ENCODE peak calls at places on chromosomes 2 and 18, in five cellular contexts. R is kidney epithelial cell, M is bronchial epithelial cell, S is esophagus squamous epithelium, A is fibroblast of mammary gland. U is an unnamed sample.

GRCh38 chr2:105582952-105583660 is 161.6 kb upstream of the NCK2 start:
- DNase-seq in R (no peak), M (peak), S (no peak), A (no peak), U (no peak)

GRCh38 chr2:98833172-98833916 is 102.4 kb upstream of the MGAT4A start:
- DNase-seq in A (no peak), S (no peak), R (no peak), M (no peak), U (no peak)

GRCh38 chr2:26570083-26570430 is 71.1 kb downstream of the CIB4 start:
- DNase-seq in S (no peak), R (no peak), A (no peak), M (no peak), U (no peak)

GRCh38 chr2:47069628-47070154 is 85.4 kb downstream of the STPG4 start:
- DNase-seq in A (no peak), M (peak), R (no peak), S (no peak), U (peak)

GRCh38 chr2:223563462-223563861 is 38.7 kb downstream of the SCG2 start:
- DNase-seq in R (peak), S (no peak), A (peak), M (peak), U (peak)

GRCh38 chr2:74556159-74556558 is 1.6 kb downstream of the DOK1 start:
- DNase-seq in S (no peak), R (no peak), M (no peak), A (no peak), U (no peak)

GRCh38 chr2:190535586-190535985 is 1.1 kb upstream of the NEMP2 start:
- DNase-seq in A (no peak), R (no peak), M (no peak), S (no peak), U (no peak)

GRCh38 chr2:230312638-230313037 is 14.4 kb upstream of the SP140L start:
- DNase-seq in R (no peak), S (no peak), A (peak), M (peak), U (peak)

GRCh38 chr2:161988589-161988988 is 85.4 kb downstream of the DPP4 start:
- DNase-seq in R (no peak), A (no peak), S (no peak), M (peak), U (no peak)

GRCh38 chr2:63287961-63288360 is 237.3 kb downstream of the OTX1 start:
- DNase-seq in R (no peak), A (no peak), S (no peak), M (no peak), U (no peak)

GRCh38 chr18:45197526-45197970 is 417.7 kb upstream of the SLC14A2 start:
- DNase-seq in S (no peak), R (peak), A (peak), M (peak), U (peak)

GRCh38 chr18:44128365-44128764 is 552.3 kb upstream of the SETBP1 start:
- DNase-seq in S (no peak), A (peak), R (no peak), M (peak), U (peak)

GRCh38 chr2:170425291-170425751 is 247.4 kb downstream of the MYO3B start:
- DNase-seq in A (peak), R (peak), S (no peak), M (peak), U (no peak)

GRCh38 chr2:170922683-170923494 is 6.2 kb upstream of the GORASP2 start:
- DNase-seq in R (no peak), A (no peak), M (no peak), S (no peak), U (no peak)

GRCh38 chr2:44515416-44515815 is 153.7 kb downstream of the CAMKMT start:
- DNase-seq in M (peak), A (peak), S (no peak), R (no peak), U (no peak)

GRCh38 chr2:193502363-193503035 is 1307.8 kb upstream of the TMEFF2 start:
- DNase-seq in A (no peak), M (no peak), R (no peak), S (no peak), U (no peak)

GRCh38 chr2:1818404-1818803 is 74.1 kb upstream of the PXDN start:
- DNase-seq in R (no peak), M (no peak), S (no peak), A (no peak), U (no peak)

GRCh38 chr2:127398239-127398590 is 10.4 kb upstream of the MAP3K2 start:
- DNase-seq in R (peak), M (peak), S (no peak), A (peak), U (peak)

GRCh38 chr2:226891780-226892590 is 56.1 kb downstream of the RHBDD1 start:
- DNase-seq in A (peak), M (peak), R (no peak), S (no peak), U (peak)

GRCh38 chr2:55986700-55987440 is 63.3 kb upstream of the EFEMP1 start:
- DNase-seq in S (no peak), M (no peak), A (peak), R (no peak), U (peak)

GRCh38 chr2:132681766-132682165 is 11.8 kb upstream of the LYPD1 start:
- DNase-seq in R (no peak), S (no peak), M (no peak), A (no peak), U (no peak)

GRCh38 chr2:62478093-62478580 is 27.9 kb downstream of the TMEM17 start:
- DNase-seq in S (no peak), A (peak), M (peak), R (no peak), U (no peak)

GRCh38 chr18:77054288-77054605 is 78.3 kb downstream of the MBP start:
- DNase-seq in A (no peak), S (no peak), M (no peak), R (no peak), U (no peak)

GRCh38 chr2:120347387-120348010 is 1.6 kb downstream of the INHBB start:
- DNase-seq in A (no peak), S (no peak), M (no peak), R (no peak), U (peak)
- H3K4me3 ChIP-seq in A (no peak), S (peak), M (no peak), R (no peak), U (no peak)

GRCh38 chr2:196966078-196966477 is 39.6 kb upstream of the PGAP1 start:
- DNase-seq in S (no peak), M (no peak), A (no peak), R (no peak), U (no peak)

GRCh38 chr2:196967126-196967525 is 40.6 kb upstream of the PGAP1 start:
- DNase-seq in A (peak), M (peak), R (no peak), S (no peak), U (peak)

GRCh38 chr2:196963961-196964360 is 37.5 kb upstream of the PGAP1 start:
- DNase-seq in M (peak), R (no peak), A (no peak), S (no peak), U (no peak)

GRCh38 chr2:196970089-196970488 is 43.6 kb upstream of the PGAP1 start:
- DNase-seq in S (no peak), M (no peak), R (no peak), A (peak), U (no peak)

GRCh38 chr2:196967775-196968174 is 41.3 kb upstream of the PGAP1 start:
- DNase-seq in A (no peak), M (no peak), S (no peak), R (no peak), U (no peak)
- H3K4me3 ChIP-seq in A (no peak), M (no peak), S (no peak), R (no peak), U (no peak)

DNA sequence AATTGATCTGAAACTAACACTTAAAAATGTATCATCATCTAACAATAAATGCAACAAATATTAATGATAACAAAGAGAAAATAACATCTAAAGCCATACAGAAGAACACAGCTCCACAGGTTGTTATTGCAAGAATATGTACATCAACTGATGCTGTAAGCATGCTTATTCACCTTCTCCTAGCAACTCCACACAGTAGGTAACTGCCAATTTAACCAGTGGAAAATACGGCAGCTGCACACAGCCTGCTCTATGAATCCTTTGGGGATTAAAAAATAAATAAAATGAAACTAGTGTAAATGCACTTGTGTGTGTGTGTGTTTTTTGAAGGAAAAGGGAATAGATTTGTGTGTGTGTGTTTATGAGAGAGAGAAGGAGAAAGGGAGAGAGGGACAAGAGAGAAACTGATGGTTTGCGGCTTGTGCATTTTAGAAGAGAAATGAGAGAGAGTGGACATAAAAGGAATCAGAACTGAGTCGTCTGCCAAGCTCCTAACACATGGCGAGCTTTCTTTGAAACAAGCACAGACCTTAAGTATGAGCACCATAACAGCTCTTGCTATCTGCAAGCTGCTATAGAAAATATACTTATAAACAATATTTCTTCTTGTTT is 96.2 kb upstream of the PDE1A start:
- DNase-seq in S (no peak), R (no peak), M (no peak), A (peak), U (peak)
- H3K4me3 ChIP-seq in S (peak), R (no peak), M (no peak), A (no peak), U (no peak)

GRCh38 chr18:26956894-26957293 is 91.4 kb upstream of the AQP4 start:
- DNase-seq in M (no peak), A (no peak), R (no peak), S (no peak), U (no peak)
- H3K4me3 ChIP-seq in M (no peak), A (no peak), R (no peak), S (no peak), U (no peak)

GRCh38 chr2:20231632-20232031 is 6.7 kb upstream of the SDC1 start:
- DNase-seq in A (peak), R (peak), S (no peak), M (peak), U (peak)

GRCh38 chr2:20232837-20233207 is 7.9 kb upstream of the SDC1 start:
- DNase-seq in R (no peak), A (no peak), M (peak), S (no peak), U (no peak)

GRCh38 chr2:20235655-20236302 is 10.8 kb upstream of the SDC1 start:
- DNase-seq in S (no peak), A (no peak), M (peak), R (no peak), U (no peak)

GRCh38 chr2:20231159-20231558 is 6.2 kb upstream of the SDC1 start:
- DNase-seq in S (no peak), A (no peak), R (no peak), M (no peak), U (no peak)

GRCh38 chr2:20236496-20236895 is 11.6 kb upstream of the SDC1 start:
- DNase-seq in M (peak), R (no peak), A (no peak), S (no peak), U (no peak)
- H3K4me3 ChIP-seq in M (no peak), R (no peak), A (no peak), S (no peak), U (no peak)

GRCh38 chr18:79395761-79396404 is at the start of gene NFATC1:
- DNase-seq in S (no peak), R (no peak), M (peak), A (peak), U (peak)
- H3K4me3 ChIP-seq in S (peak), R (peak), M (peak), A (peak), U (peak)

GRCh38 chr2:143182649-143183048 is 53.4 kb downstream of the ARHGAP15 start:
- DNase-seq in R (no peak), M (no peak), S (no peak), A (no peak), U (no peak)

GRCh38 chr2:143175435-143175834 is 46.2 kb downstream of the ARHGAP15 start:
- DNase-seq in A (no peak), R (no peak), S (no peak), M (no peak), U (no peak)

GRCh38 chr2:143181494-143181893 is 52.3 kb downstream of the ARHGAP15 start:
- DNase-seq in A (no peak), R (no peak), S (no peak), M (no peak), U (no peak)

GRCh38 chr2:143176606-143177005 is 47.4 kb downstream of the ARHGAP15 start:
- DNase-seq in M (no peak), A (no peak), S (no peak), R (no peak), U (no peak)

GRCh38 chr2:143177081-143177786 is 48.0 kb downstream of the ARHGAP15 start:
- DNase-seq in S (no peak), R (no peak), A (no peak), M (no peak), U (no peak)
- H3K4me3 ChIP-seq in S (peak), R (no peak), A (no peak), M (no peak), U (no peak)

GRCh38 chr2:241217320-241218031 is 29.0 kb downstream of the ANO7 start:
- DNase-seq in M (peak), R (peak), S (no peak), A (peak), U (peak)

GRCh38 chr2:241215421-241215820 is 26.9 kb downstream of the ANO7 start:
- DNase-seq in R (no peak), S (no peak), A (no peak), M (no peak), U (no peak)

GRCh38 chr2:241214766-241215165 is 26.3 kb downstream of the ANO7 start:
- DNase-seq in S (no peak), R (no peak), M (no peak), A (no peak), U (no peak)

GRCh38 chr2:241214209-241214608 is 25.7 kb downstream of the ANO7 start:
- DNase-seq in A (no peak), S (no peak), M (no peak), R (no peak), U (no peak)

GRCh38 chr2:241216211-241216761 is 27.8 kb downstream of the ANO7 start:
- DNase-seq in S (no peak), A (no peak), R (no peak), M (no peak), U (no peak)
- H3K4me3 ChIP-seq in S (no peak), A (no peak), R (no peak), M (no peak), U (no peak)

GRCh38 chr2:60033325-60033724 is 520.1 kb downstream of the BCL11A start:
- DNase-seq in S (no peak), R (no peak), M (no peak), A (no peak), U (no peak)

GRCh38 chr2:60029248-60029883 is 524.1 kb downstream of the BCL11A start:
- DNase-seq in A (no peak), R (no peak), M (no peak), S (no peak), U (no peak)

GRCh38 chr2:60028819-60029218 is 524.6 kb downstream of the BCL11A start:
- DNase-seq in S (no peak), M (peak), R (no peak), A (no peak), U (no peak)
- H3K4me3 ChIP-seq in S (no peak), M (no peak), R (no peak), A (no peak), U (no peak)